ENCODE peak calls at places on chromosomes 6 and 20, in ten cellular contexts. E is upper lobe of right lung; I is stimulated activated CD4-positive, alpha-beta T cell treated with anti-CD3 and anti-CD28 coated beads, Interleukin-1b, Interleukin-23, amount 100 ng/mL, for 4 hours; A is stimulated activated CD8-positive, alpha-beta memory T cell treated with anti-CD3 and anti-CD28 coated beads, Interleukin-2, amount 100 ng/mL, for 1 hour; B is mucosa of gallbladder; M is fibroblast of mammary gland; D is CD4-positive, CD25-positive, alpha-beta regulatory T cell; J is Calu3; S is stimulated activated naive CD8-positive, alpha-beta T cell treated with anti-CD3 and anti-CD28 coated beads, Interleukin-15, Interleukin-2, amounts not matched to agents 100 U/mL and 50 U/mL, for 24 hours; R is psoas muscle. T is an unnamed sample.

GRCh38 chr6:148086843-148087242 is 255.8 kb upstream of the SASH1 start:
- DNase-seq in E (no peak), I (no peak), A (no peak), B (no peak), M (no peak), D (no peak), J (no peak), S (no peak), R (no peak), T (no peak)

GRCh38 chr6:157097255-157097936 is 225.9 kb downstream of the TMEM242 start:
- DNase-seq in E (no peak), I (no peak), A (no peak), B (no peak), M (no peak), D (no peak), J (no peak), S (no peak), R (no peak), T (no peak)

GRCh38 chr6:36793913-36794703 is 45.1 kb downstream of the CPNE5 start:
- DNase-seq in E (no peak), I (no peak), A (no peak), B (no peak), M (no peak), D (no peak), J (no peak), S (no peak), R (no peak), T (no peak)

GRCh38 chr20:22536141-22536828 is 48.1 kb downstream of the FOXA2 start:
- DNase-seq in E (no peak), I (no peak), A (no peak), B (no peak), M (no peak), D (no peak), J (no peak), S (no peak), R (no peak), T (no peak)

GRCh38 chr20:57622201-57622570 is 2.0 kb upstream of the ZBP1 start:
- DNase-seq in E (no peak), I (no peak), A (no peak), B (no peak), M (no peak), D (no peak), J (no peak), S (no peak), R (no peak), T (no peak)

GRCh38 chr6:93784794-93785757 is 365.7 kb upstream of the EPHA7 start:
- DNase-seq in E (no peak), I (no peak), A (no peak), B (no peak), M (peak; percentile 99), D (no peak), J (no peak), S (no peak), R (no peak), T (no peak)

GRCh38 chr20:16710781-16711180 is 19.0 kb upstream of the SNRPB2 start:
- DNase-seq in E (no peak), I (no peak), A (no peak), B (no peak), M (no peak), D (no peak), J (no peak), S (no peak), R (no peak), T (no peak)

GRCh38 chr6:27327023-27327742 is 15.1 kb upstream of the POM121L2 start:
- DNase-seq in E (no peak), I (no peak), A (no peak), B (no peak), M (no peak), D (no peak), J (no peak), S (no peak), R (no peak), T (no peak)

GRCh38 chr6:24721461-24722215 is 2.7 kb upstream of the C6orf62 start:
- DNase-seq in E (no peak), I (no peak), A (no peak), B (peak; percentile 88), M (peak; percentile 57), D (no peak), J (no peak), S (no peak), R (no peak), T (peak; percentile 92)

GRCh38 chr6:150656156-150656555 is 56.5 kb downstream of the PLEKHG1 start:
- DNase-seq in E (no peak), I (no peak), A (no peak), B (no peak), M (no peak), D (no peak), J (no peak), S (no peak), R (no peak), T (no peak)